ENCODE peak calls at places on chromosomes 13 and 19, in eight cellular contexts. J, B, U, C, H, S, K and O are unnamed samples.
A peak's percentile ranks its signal among the peaks of the same experiment; 100 is the strongest.

GRCh38 chr19:42528354-42529247 is at the start of gene CEACAM1:
- DNase-seq in J (peak; percentile 19), B (no peak), U (peak; percentile 92), C (peak; percentile 53), H (peak; percentile 21), S (peak; percentile 40), K (peak; percentile 79), O (no peak)

GRCh38 chr19:31340059-31341025 is 8.9 kb downstream of the TSHZ3 start:
- DNase-seq in J (no peak), B (no peak), U (peak; percentile 43), C (peak; percentile 72), H (peak; percentile 58), S (no peak), K (no peak), O (no peak)

GRCh38 chr19:27974082-27974513 is 1238.9 kb downstream of the UQCRFS1 start:
- DNase-seq in J (no peak), B (peak; percentile 44), U (no peak), C (peak; percentile 51), H (no peak), S (peak; percentile 51), K (peak; percentile 43), O (no peak)

GRCh38 chr13:84431646-84432045 is 549.4 kb upstream of the SLITRK1 start:
- DNase-seq in J (no peak), B (no peak), U (no peak), C (no peak), H (no peak), S (no peak), K (no peak), O (no peak)

GRCh38 chr19:49786432-49786831 is 19.6 kb downstream of the AP2A1 start:
- DNase-seq in J (no peak), B (peak; percentile 46), U (no peak), C (peak; percentile 20), H (peak; percentile 53), S (peak; percentile 92), K (no peak), O (no peak)

GRCh38 chr19:55581145-55581827 is 638 bp upstream of the ZNF579 start:
- DNase-seq in J (no peak), B (peak; percentile 60), U (no peak), C (no peak), H (no peak), S (no peak), K (peak; percentile 40), O (no peak)

GRCh38 chr19:38842439-38843174 is 7.2 kb downstream of the HNRNPL start:
- DNase-seq in J (peak; percentile 40), B (peak; percentile 23), U (peak; percentile 92), C (no peak), H (no peak), S (no peak), K (no peak), O (no peak)

GRCh38 chr19:12112701-12113100 is 27.4 kb downstream of the ZNF20 start:
- DNase-seq in J (no peak), B (no peak), U (no peak), C (no peak), H (no peak), S (no peak), K (no peak), O (no peak)

GRCh38 chr13:112905990-112906641 is 62.9 kb upstream of the MCF2L start:
- DNase-seq in J (no peak), B (no peak), U (peak; percentile 44), C (no peak), H (no peak), S (no peak), K (peak; percentile 47), O (peak; percentile 67)

GRCh38 chr19:14383556-14383897 is 2.3 kb downstream of the ADGRE5 start:
- DNase-seq in J (no peak), B (no peak), U (no peak), C (peak; percentile 55), H (peak; percentile 55), S (no peak), K (no peak), O (no peak)

GRCh38 chr19:53942001-53942786 is 20.5 kb upstream of the CACNG8 start:
- DNase-seq in J (no peak), B (peak; percentile 71), U (no peak), C (no peak), H (no peak), S (no peak), K (no peak), O (no peak)

GRCh38 chr19:49327878-49328544 is 3.0 kb upstream of the SLC6A16 start:
- DNase-seq in J (no peak), B (peak; percentile 51), U (peak; percentile 71), C (peak; percentile 48), H (no peak), S (peak; percentile 17), K (no peak), O (no peak)

GRCh38 chr13:107124129-107124718 is 556.3 kb upstream of the ARGLU1 start:
- DNase-seq in J (no peak), B (peak; percentile 0), U (no peak), C (peak; percentile 33), H (no peak), S (no peak), K (no peak), O (no peak)

GRCh38 chr19:17468302-17469091 is 1.8 kb upstream of the SLC27A1 start:
- DNase-seq in J (no peak), B (no peak), U (no peak), C (peak; percentile 40), H (peak; percentile 42), S (peak; percentile 95), K (peak; percentile 85), O (no peak)

GRCh38 chr19:17471410-17472125 is 1.2 kb downstream of the SLC27A1 start:
- DNase-seq in J (no peak), B (no peak), U (no peak), C (no peak), H (no peak), S (no peak), K (no peak), O (no peak)

GRCh38 chr19:17469092-17469370 is 1.3 kb upstream of the SLC27A1 start:
- DNase-seq in J (no peak), B (no peak), U (no peak), C (no peak), H (no peak), S (no peak), K (no peak), O (no peak)

GRCh38 chr19:17469371-17470203 is 737 bp upstream of the SLC27A1 start:
- DNase-seq in J (peak; percentile 92), B (peak; percentile 97), U (peak; percentile 98), C (peak; percentile 98), H (peak; percentile 99), S (peak; percentile 100), K (peak; percentile 98), O (peak; percentile 98)

DNA sequence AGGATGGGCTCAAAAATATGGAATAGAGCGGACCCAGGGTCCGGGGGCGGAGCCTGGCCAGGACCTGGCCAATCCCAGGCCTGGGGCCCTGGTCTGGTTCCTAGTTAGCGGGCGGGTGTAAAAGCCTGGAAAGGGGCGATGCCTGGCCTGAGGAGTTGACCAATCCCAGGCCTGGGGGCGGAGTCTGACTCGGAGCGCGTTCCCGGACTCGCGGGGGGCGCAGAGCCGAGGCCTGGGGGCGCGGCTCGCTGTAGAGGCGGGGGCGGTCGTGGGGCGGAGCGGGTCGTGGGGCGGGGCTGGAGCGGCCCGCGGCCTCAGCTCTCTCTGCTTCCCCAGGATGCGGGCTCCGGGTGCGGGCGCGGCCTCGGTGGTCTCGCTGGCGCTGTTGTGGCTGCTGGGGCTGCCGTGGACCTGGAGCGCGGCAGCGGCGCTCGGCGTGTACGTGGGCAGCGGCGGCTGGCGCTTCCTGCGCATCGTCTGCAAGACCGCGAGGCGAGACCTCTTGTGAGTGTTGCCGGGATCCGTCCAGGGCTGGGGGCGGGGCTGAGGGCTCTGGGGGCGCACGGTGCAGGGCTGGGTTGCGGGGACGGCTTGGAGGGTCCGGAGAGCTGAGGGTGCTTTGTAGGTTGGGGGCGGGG is at the start of gene SLC27A1:
- DNase-seq in J (peak; percentile 90), B (peak; percentile 96), U (peak; percentile 98), C (peak; percentile 100), H (peak; percentile 99), S (peak; percentile 100), K (peak; percentile 98), O (peak; percentile 100)
- H3K27ac ChIP-seq in J (peak within 1 kb of the TSS; percentile 76), B (peak within 1 kb of the TSS; percentile 93), U (peak within 1 kb of the TSS; percentile 81), C (peak within 1 kb of the TSS; percentile 75), H (peak within 1 kb of the TSS; percentile 92), S (peak within 1 kb of the TSS; percentile 95), K (peak within 1 kb of the TSS; percentile 88), O (no peak within 1 kb of the TSS)

DNA sequence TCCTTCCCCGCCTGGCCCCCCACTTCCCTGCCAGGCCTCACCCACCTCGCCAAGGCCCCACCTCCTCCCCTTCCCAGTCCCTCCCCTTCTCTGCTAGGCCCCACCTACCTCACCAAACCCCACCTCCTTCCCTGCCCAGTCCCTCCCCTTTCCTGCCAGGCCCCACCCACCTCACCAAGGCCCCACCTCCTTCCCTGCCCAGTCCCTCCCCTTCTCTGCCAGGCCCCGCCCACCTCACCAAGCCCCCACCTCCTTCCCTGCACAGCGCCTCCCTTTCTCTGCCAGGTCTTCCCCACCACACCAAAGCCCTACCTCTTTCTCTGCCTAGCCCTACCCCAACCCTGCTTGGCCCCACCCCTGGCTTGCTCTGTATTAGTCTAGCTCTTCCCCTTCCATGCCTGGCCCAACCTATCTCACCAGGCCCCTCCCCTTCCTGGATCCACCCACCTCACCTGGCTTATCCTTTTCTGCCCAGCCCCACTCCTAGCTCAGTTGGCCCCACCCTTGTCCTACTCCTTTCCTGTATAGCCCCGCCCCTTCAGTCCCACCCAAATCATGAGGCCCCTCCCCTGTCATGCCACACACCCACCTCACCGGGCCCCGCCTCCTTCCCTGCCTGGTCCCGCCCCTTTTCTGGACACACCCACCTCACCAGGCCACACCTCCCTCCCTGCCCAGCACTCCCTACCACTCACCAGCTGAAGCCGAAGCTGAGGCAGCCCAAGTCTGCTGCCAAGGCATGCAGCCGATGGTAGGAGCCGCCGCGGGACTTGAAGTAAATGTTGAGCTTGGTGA is 16.2 kb downstream of the CERS1 start:
- DNase-seq in J (peak; percentile 16), B (peak; percentile 64), U (peak; percentile 71), C (no peak), H (no peak), S (no peak), K (peak; percentile 71), O (no peak)
- H3K4me1 ChIP-seq in J (no peaks in the 10 kb centered on the region), B (no peaks in the 10 kb centered on the region), U (no peaks in the 10 kb centered on the region), C (no peaks in the 10 kb centered on the region), H (no peaks in the 10 kb centered on the region), S (no peaks in the 10 kb centered on the region), K (no peaks in the 10 kb centered on the region), O (no peaks in the 10 kb centered on the region)

GRCh38 chr19:15642807-15643206 is 2.1 kb downstream of the CYP4F3 start:
- DNase-seq in J (no peak), B (no peak), U (no peak), C (no peak), H (no peak), S (no peak), K (no peak), O (no peak)
- H3K9me3 ChIP-seq in J (no peaks in the 10 kb centered on the region), B (no peaks in the 10 kb centered on the region), U (no peaks in the 10 kb centered on the region), C (no peaks in the 10 kb centered on the region), H (no peaks in the 10 kb centered on the region), S (no peaks in the 10 kb centered on the region), K (no peaks in the 10 kb centered on the region), O (peaks cover 3% of the 10 kb centered on the region)

DNA sequence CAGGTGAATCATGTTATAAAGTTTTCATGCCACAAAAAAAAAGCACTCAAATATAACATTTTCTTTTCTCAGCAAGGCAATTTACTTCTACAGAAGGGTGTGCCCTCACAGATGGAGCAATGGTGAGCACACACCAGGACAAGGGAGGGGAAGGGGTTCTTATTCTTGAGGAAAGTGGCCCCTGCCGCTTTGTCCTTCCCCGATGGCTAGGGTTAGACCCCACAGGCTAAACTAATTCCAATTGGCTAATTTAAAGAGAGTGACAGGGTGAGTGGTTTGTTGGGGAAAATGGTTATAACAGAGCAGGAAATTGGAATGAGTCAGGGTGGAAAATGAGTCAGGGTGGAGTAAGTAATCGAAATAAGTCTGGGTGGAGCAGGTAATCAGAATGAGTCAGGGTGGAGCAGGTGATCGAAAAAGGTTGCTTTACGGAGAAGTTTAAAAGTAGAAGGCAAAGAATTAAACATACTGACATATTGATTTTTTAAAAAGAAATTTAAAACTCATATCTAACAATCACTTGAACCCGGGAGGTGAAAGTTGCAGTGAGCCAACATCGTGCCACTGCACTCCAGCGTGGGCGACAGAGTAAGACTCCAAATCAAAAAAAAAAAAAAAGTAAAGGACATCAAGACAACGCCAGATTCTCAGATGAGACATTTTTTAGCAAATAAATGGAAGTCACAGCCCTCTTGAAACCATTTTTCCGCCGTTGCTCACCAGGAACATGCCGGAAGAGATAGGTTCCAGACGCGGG is 810 bp downstream of the ZNF562 start:
- DNase-seq in J (no peak), B (peak; percentile 27), U (no peak), C (no peak), H (no peak), S (no peak), K (no peak), O (no peak)
- H3K27ac ChIP-seq in J (peak overlapping the region; percentile 81), B (peak overlapping the region; percentile 97), U (peak overlapping the region; percentile 88), C (peak overlapping the region; percentile 99), H (peak overlapping the region; percentile 92), S (peak overlapping the region; percentile 94), K (peak overlapping the region; percentile 95), O (peak overlapping the region; percentile 72)